ENCODE peak calls at places on chromosomes 7 and 10, in four cellular contexts. C, K, W and S are unnamed samples.
A peak's percentile ranks its signal among the peaks of the same experiment; 100 is the strongest.

GRCh38 chr10:61271127-61271780 is 181.9 kb downstream of the TMEM26 start:
- DNase-seq in C (no peak), K (peak; percentile 77), W (no peak), S (peak; percentile 41)

GRCh38 chr10:68553138-68553537 is 7.0 kb upstream of the TET1 start:
- DNase-seq in C (no peak), K (no peak), W (no peak), S (no peak)

GRCh38 chr7:81150951-81151361 is 232.1 kb upstream of the SEMA3C start:
- DNase-seq in C (no peak), K (no peak), W (no peak), S (no peak)

GRCh38 chr7:28570970-28571288 is 158.6 kb downstream of the CREB5 start:
- DNase-seq in C (no peak), K (peak; percentile 21), W (no peak), S (no peak)

GRCh38 chr10:32888161-32888927 is 69.7 kb downstream of the ITGB1 start:
- DNase-seq in C (no peak), K (no peak), W (no peak), S (no peak)

GRCh38 chr7:105277341-105277740 is 111.4 kb downstream of the SRPK2 start:
- DNase-seq in C (no peak), K (peak; percentile 56), W (no peak), S (peak; percentile 96)

GRCh38 chr10:97827778-97828291 is 21.8 kb upstream of the GOLGA7B start:
- DNase-seq in C (no peak), K (no peak), W (no peak), S (no peak)

GRCh38 chr10:112078003-112078402 is 105.6 kb downstream of the GPAM start:
- DNase-seq in C (no peak), K (no peak), W (no peak), S (no peak)

GRCh38 chr7:150434240-150434639 is 16.2 kb upstream of the GIMAP8 start:
- DNase-seq in C (no peak), K (no peak), W (no peak), S (no peak)

GRCh38 chr7:3955751-3956696 is 655.0 kb downstream of the SDK1 start:
- DNase-seq in C (no peak), K (peak; percentile 41), W (no peak), S (peak; percentile 86)

GRCh38 chr7:128453836-128454804 is 1.6 kb upstream of the HILPDA start:
- DNase-seq in C (peak; percentile 92), K (peak; percentile 96), W (no peak), S (no peak)

GRCh38 chr7:44867073-44867990 is 18.0 kb downstream of the PURB start:
- DNase-seq in C (peak; percentile 56), K (peak; percentile 87), W (peak; percentile 33), S (peak; percentile 78)

GRCh38 chr7:27434729-27435400 is 192.3 kb downstream of the EVX1 start:
- DNase-seq in C (no peak), K (peak; percentile 4), W (no peak), S (no peak)
- TF ChIP-seq CTCF in C (no peak), K (peak; percentile 17), W (peak; percentile 3), S (no peak)

GRCh38 chr10:11149499-11149898 is 131.8 kb downstream of the CELF2 start:
- DNase-seq in C (no peak), K (no peak), W (peak; percentile 43), S (no peak)

GRCh38 chr10:11147723-11148122 is 130.1 kb downstream of the CELF2 start:
- DNase-seq in C (no peak), K (no peak), W (peak; percentile 76), S (no peak)

GRCh38 chr10:11148131-11148530 is 130.5 kb downstream of the CELF2 start:
- DNase-seq in C (no peak), K (no peak), W (no peak), S (no peak)

GRCh38 chr10:11150255-11150731 is 132.6 kb downstream of the CELF2 start:
- DNase-seq in C (no peak), K (no peak), W (no peak), S (no peak)

DNA sequence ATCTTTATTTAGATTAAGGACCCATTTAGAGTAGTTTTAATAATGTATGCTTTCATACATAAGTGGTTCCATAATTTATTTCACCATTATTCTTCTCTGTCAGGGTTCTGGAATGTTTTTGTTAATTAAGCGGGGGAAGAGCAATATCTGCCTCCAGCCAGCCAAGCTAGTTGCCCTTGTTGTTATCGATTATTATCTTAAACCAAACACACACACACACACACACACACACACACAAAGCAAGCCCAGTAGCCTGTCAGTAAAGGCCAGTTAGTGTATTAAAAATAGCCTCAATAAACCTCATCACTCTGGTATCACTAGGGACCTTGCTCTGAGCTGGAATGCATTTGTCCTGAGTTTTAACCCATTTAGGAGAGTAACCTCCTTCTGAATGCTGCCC is 131.0 kb downstream of the CELF2 start:
- DNase-seq in C (no peak), K (no peak), W (no peak), S (no peak)
- TF ChIP-seq CTCF in C (no peak), K (no peak), W (no peak), S (no peak)

GRCh38 chr10:69649771-69650550 is 19.9 kb downstream of the FAM241B start:
- DNase-seq in C (no peak), K (no peak), W (no peak), S (no peak)
- TF ChIP-seq CTCF in C (no peak), K (no peak), W (no peak), S (peak; percentile 53)

DNA sequence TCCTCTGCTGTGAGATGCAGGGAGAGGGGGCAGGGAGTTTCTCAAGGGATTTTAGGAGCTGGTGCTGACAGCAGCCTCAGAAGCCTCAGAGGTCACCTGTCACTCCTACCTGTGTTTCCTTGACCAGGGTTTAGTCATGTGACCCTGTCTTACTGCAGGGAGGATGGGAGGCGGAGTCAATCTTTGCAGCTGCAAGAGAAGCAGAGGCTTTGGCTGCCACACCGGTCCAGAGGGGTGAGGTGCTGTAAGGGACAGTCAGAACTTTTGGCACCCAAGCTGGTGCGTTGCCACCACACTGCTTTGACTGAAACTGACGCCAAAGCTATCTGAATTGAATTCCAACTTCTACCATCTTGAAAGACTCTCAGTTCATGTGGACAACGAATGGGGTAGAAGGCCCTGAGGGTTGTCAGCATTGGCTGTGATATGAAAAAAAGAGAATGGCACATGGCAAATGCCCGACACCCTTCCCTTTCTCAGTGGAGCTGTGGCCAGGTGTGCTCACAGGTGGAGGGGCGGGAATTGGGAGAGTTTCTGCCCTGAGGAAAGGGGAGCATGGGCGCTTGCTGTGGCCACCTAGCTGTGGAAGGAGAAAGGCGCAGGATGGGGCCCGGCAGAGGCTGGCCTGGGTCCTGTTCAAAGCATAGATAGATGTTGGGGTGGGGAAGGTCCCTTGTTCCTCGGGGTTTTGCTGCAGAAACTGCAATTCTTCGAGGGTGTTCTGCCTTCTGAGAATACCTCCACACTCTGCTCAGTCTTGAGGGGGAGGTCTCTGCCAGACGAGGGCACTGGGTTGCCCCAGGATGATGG is 69.3 kb downstream of the ARHGAP22 start:
- DNase-seq in C (no peak), K (no peak), W (no peak), S (no peak)
- TF ChIP-seq CTCF in C (no peak), K (no peak), W (no peak), S (peak; percentile 34)